ENCODE peak calls at places on chromosomes 7 and 10, in nine cellular contexts. One of them, this sample, is unnamed. For H3K36me3, the result is how much of the 10 kb centered on the place peaks cover.

GRCh38 chr10:21349912-21350286 is 175.6 kb downstream of the SKIDA1 start:
- DNase-seq in cardiac muscle cell: peak
- DNase-seq in heart right ventricle: no peak
- DNase-seq in adipocyte: peak
- DNase-seq in spleen: no peak
- DNase-seq in IMR-90: no peak
- DNase-seq in fibroblast of lung: no peak
- DNase-seq in mucosa of descending colon: no peak
- DNase-seq in endothelial cell of umbilical vein: no peak
- DNase-seq in this sample: no peak

GRCh38 chr10:95819620-95820329 is 63.8 kb downstream of the ENTPD1 start:
- DNase-seq in cardiac muscle cell: peak
- DNase-seq in heart right ventricle: no peak
- DNase-seq in adipocyte: peak
- DNase-seq in spleen: no peak
- DNase-seq in IMR-90: no peak
- DNase-seq in fibroblast of lung: no peak
- DNase-seq in mucosa of descending colon: no peak
- DNase-seq in endothelial cell of umbilical vein: peak
- DNase-seq in this sample: no peak

GRCh38 chr7:730501-731439 is 3.7 kb upstream of the PRKAR1B start:
- DNase-seq in cardiac muscle cell: no peak
- DNase-seq in heart right ventricle: no peak
- DNase-seq in adipocyte: no peak
- DNase-seq in spleen: peak
- DNase-seq in IMR-90: peak
- DNase-seq in fibroblast of lung: no peak
- DNase-seq in mucosa of descending colon: no peak
- DNase-seq in endothelial cell of umbilical vein: no peak
- DNase-seq in this sample: no peak

GRCh38 chr7:101999420-101999819 is 182.0 kb downstream of the CUX1 start:
- DNase-seq in cardiac muscle cell: no peak
- DNase-seq in heart right ventricle: no peak
- DNase-seq in adipocyte: no peak
- DNase-seq in spleen: no peak
- DNase-seq in IMR-90: no peak
- DNase-seq in fibroblast of lung: no peak
- DNase-seq in mucosa of descending colon: no peak
- DNase-seq in endothelial cell of umbilical vein: no peak
- DNase-seq in this sample: no peak

GRCh38 chr7:80184693-80185092 is 50.1 kb downstream of the GNAI1 start:
- DNase-seq in cardiac muscle cell: no peak
- DNase-seq in heart right ventricle: no peak
- DNase-seq in adipocyte: no peak
- DNase-seq in spleen: no peak
- DNase-seq in IMR-90: no peak
- DNase-seq in fibroblast of lung: no peak
- DNase-seq in mucosa of descending colon: no peak
- DNase-seq in endothelial cell of umbilical vein: no peak
- DNase-seq in this sample: no peak

GRCh38 chr7:121563177-121563576 is 167.1 kb upstream of the FAM3C start:
- DNase-seq in cardiac muscle cell: no peak
- DNase-seq in heart right ventricle: no peak
- DNase-seq in adipocyte: peak
- DNase-seq in spleen: no peak
- DNase-seq in IMR-90: no peak
- DNase-seq in fibroblast of lung: no peak
- DNase-seq in mucosa of descending colon: no peak
- DNase-seq in endothelial cell of umbilical vein: no peak
- DNase-seq in this sample: no peak

GRCh38 chr10:17528296-17528862 is 74.0 kb upstream of the ST8SIA6 start:
- DNase-seq in cardiac muscle cell: no peak
- DNase-seq in heart right ventricle: no peak
- DNase-seq in adipocyte: no peak
- DNase-seq in spleen: no peak
- DNase-seq in IMR-90: no peak
- DNase-seq in fibroblast of lung: peak
- DNase-seq in mucosa of descending colon: no peak
- DNase-seq in endothelial cell of umbilical vein: peak
- DNase-seq in this sample: no peak

GRCh38 chr10:132557696-132558515 is 20.3 kb downstream of the INPP5A start:
- DNase-seq in cardiac muscle cell: no peak
- DNase-seq in heart right ventricle: no peak
- DNase-seq in adipocyte: no peak
- DNase-seq in spleen: peak
- DNase-seq in IMR-90: no peak
- DNase-seq in fibroblast of lung: no peak
- DNase-seq in mucosa of descending colon: no peak
- DNase-seq in endothelial cell of umbilical vein: no peak
- DNase-seq in this sample: no peak

GRCh38 chr7:150831851-150832250 is 20.5 kb upstream of the AOC1 start:
- DNase-seq in cardiac muscle cell: no peak
- DNase-seq in heart right ventricle: no peak
- DNase-seq in adipocyte: no peak
- DNase-seq in spleen: no peak
- DNase-seq in IMR-90: no peak
- DNase-seq in fibroblast of lung: no peak
- DNase-seq in mucosa of descending colon: no peak
- DNase-seq in endothelial cell of umbilical vein: no peak
- DNase-seq in this sample: no peak

GRCh38 chr10:73110345-73110849 is at the start of gene NUDT13:
- DNase-seq in cardiac muscle cell: peak
- DNase-seq in heart right ventricle: peak
- DNase-seq in adipocyte: peak
- DNase-seq in spleen: no peak
- DNase-seq in IMR-90: peak
- DNase-seq in fibroblast of lung: peak
- DNase-seq in mucosa of descending colon: peak
- DNase-seq in endothelial cell of umbilical vein: peak
- DNase-seq in this sample: no peak

GRCh38 chr10:44118500-44118899 is 266.4 kb downstream of the CXCL12 start:
- DNase-seq in cardiac muscle cell: no peak
- DNase-seq in heart right ventricle: no peak
- DNase-seq in adipocyte: no peak
- DNase-seq in spleen: no peak
- DNase-seq in IMR-90: no peak
- DNase-seq in fibroblast of lung: no peak
- DNase-seq in mucosa of descending colon: no peak
- DNase-seq in endothelial cell of umbilical vein: no peak
- DNase-seq in this sample: no peak

GRCh38 chr10:131086511-131086910 is 225.0 kb downstream of the TCERG1L start:
- DNase-seq in cardiac muscle cell: no peak
- DNase-seq in heart right ventricle: no peak
- DNase-seq in adipocyte: no peak
- DNase-seq in spleen: no peak
- DNase-seq in IMR-90: no peak
- DNase-seq in fibroblast of lung: no peak
- DNase-seq in mucosa of descending colon: no peak
- DNase-seq in endothelial cell of umbilical vein: no peak
- DNase-seq in this sample: no peak

GRCh38 chr10:112471878-112472487 is 25.0 kb downstream of the VTI1A start:
- DNase-seq in cardiac muscle cell: peak
- DNase-seq in heart right ventricle: no peak
- DNase-seq in adipocyte: peak
- DNase-seq in spleen: no peak
- DNase-seq in IMR-90: peak
- DNase-seq in fibroblast of lung: peak
- DNase-seq in mucosa of descending colon: no peak
- DNase-seq in endothelial cell of umbilical vein: peak
- DNase-seq in this sample: no peak

GRCh38 chr7:30556854-30557644 is 37.6 kb upstream of the GARS1 start:
- DNase-seq in cardiac muscle cell: no peak
- DNase-seq in heart right ventricle: no peak
- DNase-seq in adipocyte: no peak
- DNase-seq in spleen: no peak
- DNase-seq in IMR-90: peak
- DNase-seq in fibroblast of lung: peak
- DNase-seq in mucosa of descending colon: no peak
- DNase-seq in endothelial cell of umbilical vein: no peak
- DNase-seq in this sample: no peak

GRCh38 chr10:113067516-113067915 is 117.5 kb downstream of the TCF7L2 start:
- DNase-seq in cardiac muscle cell: no peak
- DNase-seq in heart right ventricle: no peak
- DNase-seq in adipocyte: no peak
- DNase-seq in spleen: no peak
- DNase-seq in IMR-90: no peak
- DNase-seq in fibroblast of lung: no peak
- DNase-seq in mucosa of descending colon: no peak
- DNase-seq in endothelial cell of umbilical vein: no peak
- DNase-seq in this sample: no peak

GRCh38 chr7:81638216-81638615 is 131.6 kb downstream of the HGF start:
- DNase-seq in cardiac muscle cell: peak
- DNase-seq in heart right ventricle: no peak
- DNase-seq in adipocyte: peak
- DNase-seq in spleen: no peak
- DNase-seq in IMR-90: peak
- DNase-seq in fibroblast of lung: peak
- DNase-seq in mucosa of descending colon: no peak
- DNase-seq in endothelial cell of umbilical vein: peak
- DNase-seq in this sample: no peak

GRCh38 chr7:84665339-84665738 is 470.8 kb upstream of the SEMA3A start:
- DNase-seq in cardiac muscle cell: no peak
- DNase-seq in heart right ventricle: no peak
- DNase-seq in adipocyte: peak
- DNase-seq in spleen: no peak
- DNase-seq in IMR-90: no peak
- DNase-seq in fibroblast of lung: no peak
- DNase-seq in mucosa of descending colon: no peak
- DNase-seq in endothelial cell of umbilical vein: no peak
- DNase-seq in this sample: no peak

GRCh38 chr7:4763091-4763793 is 12.2 kb upstream of the AP5Z1 start:
- DNase-seq in cardiac muscle cell: no peak
- DNase-seq in heart right ventricle: no peak
- DNase-seq in adipocyte: no peak
- DNase-seq in spleen: no peak
- DNase-seq in IMR-90: no peak
- DNase-seq in fibroblast of lung: no peak
- DNase-seq in mucosa of descending colon: no peak
- DNase-seq in endothelial cell of umbilical vein: no peak
- DNase-seq in this sample: no peak
- H3K36me3 ChIP-seq in cardiac muscle cell: under half
- H3K36me3 ChIP-seq in heart right ventricle: half or more
- H3K36me3 ChIP-seq in adipocyte: half or more
- H3K36me3 ChIP-seq in spleen: half or more
- H3K36me3 ChIP-seq in IMR-90: half or more
- H3K36me3 ChIP-seq in fibroblast of lung: under half
- H3K36me3 ChIP-seq in mucosa of descending colon: under half
- H3K36me3 ChIP-seq in endothelial cell of umbilical vein: under half
- H3K36me3 ChIP-seq in this sample: under half

GRCh38 chr7:156618078-156618790 is 22.3 kb upstream of the RNF32 start:
- DNase-seq in cardiac muscle cell: no peak
- DNase-seq in heart right ventricle: no peak
- DNase-seq in adipocyte: no peak
- DNase-seq in spleen: no peak
- DNase-seq in IMR-90: no peak
- DNase-seq in fibroblast of lung: no peak
- DNase-seq in mucosa of descending colon: no peak
- DNase-seq in endothelial cell of umbilical vein: no peak
- DNase-seq in this sample: no peak

GRCh38 chr7:156618791-156619367 is 21.7 kb upstream of the RNF32 start:
- DNase-seq in cardiac muscle cell: no peak
- DNase-seq in heart right ventricle: no peak
- DNase-seq in adipocyte: no peak
- DNase-seq in spleen: no peak
- DNase-seq in IMR-90: no peak
- DNase-seq in fibroblast of lung: no peak
- DNase-seq in mucosa of descending colon: no peak
- DNase-seq in endothelial cell of umbilical vein: no peak
- DNase-seq in this sample: no peak

GRCh38 chr7:156616269-156617202 is 24.0 kb upstream of the RNF32 start:
- DNase-seq in cardiac muscle cell: no peak
- DNase-seq in heart right ventricle: no peak
- DNase-seq in adipocyte: peak
- DNase-seq in spleen: no peak
- DNase-seq in IMR-90: peak
- DNase-seq in fibroblast of lung: peak
- DNase-seq in mucosa of descending colon: peak
- DNase-seq in endothelial cell of umbilical vein: peak
- DNase-seq in this sample: no peak

GRCh38 chr7:156614434-156615264 is 25.9 kb upstream of the RNF32 start:
- DNase-seq in cardiac muscle cell: no peak
- DNase-seq in heart right ventricle: no peak
- DNase-seq in adipocyte: no peak
- DNase-seq in spleen: no peak
- DNase-seq in IMR-90: no peak
- DNase-seq in fibroblast of lung: no peak
- DNase-seq in mucosa of descending colon: peak
- DNase-seq in endothelial cell of umbilical vein: no peak
- DNase-seq in this sample: no peak

GRCh38 chr7:156617215-156617614 is 23.4 kb upstream of the RNF32 start:
- DNase-seq in cardiac muscle cell: no peak
- DNase-seq in heart right ventricle: no peak
- DNase-seq in adipocyte: no peak
- DNase-seq in spleen: no peak
- DNase-seq in IMR-90: no peak
- DNase-seq in fibroblast of lung: no peak
- DNase-seq in mucosa of descending colon: no peak
- DNase-seq in endothelial cell of umbilical vein: no peak
- DNase-seq in this sample: no peak
- H3K4me3 ChIP-seq in cardiac muscle cell: no peak
- H3K4me3 ChIP-seq in heart right ventricle: peak
- H3K4me3 ChIP-seq in adipocyte: peak
- H3K4me3 ChIP-seq in spleen: no peak
- H3K4me3 ChIP-seq in IMR-90: no peak
- H3K4me3 ChIP-seq in fibroblast of lung: no peak
- H3K4me3 ChIP-seq in mucosa of descending colon: no peak
- H3K4me3 ChIP-seq in endothelial cell of umbilical vein: no peak
- H3K4me3 ChIP-seq in this sample: no peak

GRCh38 chr10:128735996-128736395 is 609.8 kb upstream of the MKI67 start:
- DNase-seq in cardiac muscle cell: no peak
- DNase-seq in heart right ventricle: no peak
- DNase-seq in adipocyte: no peak
- DNase-seq in spleen: no peak
- DNase-seq in IMR-90: no peak
- DNase-seq in fibroblast of lung: no peak
- DNase-seq in mucosa of descending colon: no peak
- DNase-seq in endothelial cell of umbilical vein: no peak
- DNase-seq in this sample: no peak
- H3K36me3 ChIP-seq in cardiac muscle cell: under half
- H3K36me3 ChIP-seq in heart right ventricle: under half
- H3K36me3 ChIP-seq in adipocyte: under half
- H3K36me3 ChIP-seq in spleen: under half
- H3K36me3 ChIP-seq in IMR-90: under half
- H3K36me3 ChIP-seq in fibroblast of lung: under half
- H3K36me3 ChIP-seq in mucosa of descending colon: under half
- H3K36me3 ChIP-seq in endothelial cell of umbilical vein: under half
- H3K36me3 ChIP-seq in this sample: under half

DNA sequence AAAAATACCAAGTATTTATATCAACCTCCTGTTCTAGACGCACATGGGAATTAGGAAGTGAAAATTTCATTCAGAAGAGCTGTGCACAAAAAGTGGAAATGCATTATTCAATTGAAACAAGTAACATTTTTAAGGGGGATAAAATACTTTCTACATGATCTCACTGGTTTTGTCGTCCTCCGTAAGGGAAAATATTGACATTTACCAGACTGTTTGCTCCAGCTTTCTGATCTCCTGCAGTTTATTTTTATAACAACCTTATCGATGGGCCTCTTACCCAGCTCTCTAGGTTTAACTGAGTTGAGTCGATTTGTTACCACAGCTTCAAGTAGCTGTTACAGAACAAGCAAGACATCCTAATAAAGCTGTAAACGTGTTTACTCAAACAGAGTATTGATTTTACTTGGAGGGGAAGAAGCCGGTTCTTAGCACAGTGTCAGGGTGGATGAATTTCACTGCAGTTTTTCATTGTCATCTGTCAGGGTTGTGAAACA is 142.7 kb upstream of the KAT6B start:
- DNase-seq in cardiac muscle cell: peak
- DNase-seq in heart right ventricle: no peak
- DNase-seq in adipocyte: peak
- DNase-seq in spleen: no peak
- DNase-seq in IMR-90: peak
- DNase-seq in fibroblast of lung: no peak
- DNase-seq in mucosa of descending colon: no peak
- DNase-seq in endothelial cell of umbilical vein: no peak
- DNase-seq in this sample: no peak
- H3K4me3 ChIP-seq in cardiac muscle cell: no peak
- H3K4me3 ChIP-seq in heart right ventricle: no peak
- H3K4me3 ChIP-seq in adipocyte: no peak
- H3K4me3 ChIP-seq in spleen: no peak
- H3K4me3 ChIP-seq in IMR-90: no peak
- H3K4me3 ChIP-seq in fibroblast of lung: no peak
- H3K4me3 ChIP-seq in mucosa of descending colon: no peak
- H3K4me3 ChIP-seq in endothelial cell of umbilical vein: no peak
- H3K4me3 ChIP-seq in this sample: no peak